ENCODE peak calls at places on chromosomes 1 and 21, in six cellular contexts. H is HCT116, R is suprapubic skin, K is A549, I is NB4, F is uterus. T is an unnamed sample.

GRCh38 chr1:212040629-212041028 is 5.1 kb downstream of the DTL start:
- DNase-seq in H (no peak), R (no peak), K (no peak), I (peak; percentile 25), F (no peak), T (no peak)

GRCh38 chr1:53850082-53850673 is 12.1 kb upstream of the NDC1 start:
- DNase-seq in H (no peak), R (no peak), K (no peak), I (no peak), F (no peak), T (no peak)

GRCh38 chr1:11178021-11179015 is 10.8 kb upstream of the ANGPTL7 start:
- DNase-seq in H (no peak), R (no peak), K (no peak), I (no peak), F (no peak), T (no peak)

GRCh38 chr1:118360817-118361216 is 175.8 kb upstream of the SPAG17 start:
- DNase-seq in H (no peak), R (no peak), K (no peak), I (no peak), F (no peak), T (no peak)

GRCh38 chr1:219188331-219188803 is 14.7 kb downstream of the LYPLAL1 start:
- DNase-seq in H (no peak), R (no peak), K (no peak), I (peak; percentile 25), F (no peak), T (no peak)

GRCh38 chr1:234775477-234776246 is 165.7 kb upstream of the IRF2BP2 start:
- DNase-seq in H (no peak), R (peak; percentile 67), K (no peak), I (peak; percentile 97), F (no peak), T (no peak)

GRCh38 chr1:113835686-113836290 is 23.5 kb upstream of the RSBN1 start:
- DNase-seq in H (peak; percentile 36), R (no peak), K (peak; percentile 4), I (peak; percentile 64), F (no peak), T (no peak)

GRCh38 chr1:156964431-156964830 is 44.0 kb downstream of the LRRC71 start:
- DNase-seq in H (no peak), R (no peak), K (no peak), I (no peak), F (no peak), T (no peak)

GRCh38 chr1:20322825-20323612 is 32.3 kb downstream of the VWA5B1 start:
- DNase-seq in H (no peak), R (no peak), K (no peak), I (peak; percentile 79), F (no peak), T (no peak)

GRCh38 chr1:214379254-214379970 is 98.5 kb downstream of the SMYD2 start:
- DNase-seq in H (no peak), R (no peak), K (no peak), I (no peak), F (no peak), T (no peak)

GRCh38 chr1:205579711-205580110 is 52.1 kb downstream of the ELK4 start:
- DNase-seq in H (no peak), R (peak; percentile 54), K (no peak), I (no peak), F (no peak), T (no peak)

GRCh38 chr21:29904359-29905282 is 35.2 kb downstream of the GRIK1 start:
- DNase-seq in H (no peak), R (no peak), K (no peak), I (no peak), F (no peak), T (no peak)

GRCh38 chr1:155242805-155243358 is 12.4 kb downstream of the ENTREP3 start:
- DNase-seq in H (no peak), R (no peak), K (no peak), I (no peak), F (no peak), T (no peak)

GRCh38 chr1:169529068-169529642 is 43.4 kb upstream of the SLC19A2 start:
- DNase-seq in H (peak; percentile 85), R (no peak), K (no peak), I (no peak), F (no peak), T (no peak)

GRCh38 chr21:17780539-17780938 is 38.6 kb downstream of the C21orf91 start:
- DNase-seq in H (no peak), R (no peak), K (no peak), I (peak; percentile 57), F (no peak), T (no peak)

GRCh38 chr1:230146709-230147108 is 79.7 kb downstream of the GALNT2 start:
- DNase-seq in H (no peak), R (no peak), K (no peak), I (no peak), F (no peak), T (no peak)

GRCh38 chr1:34619256-34619655 is 135.6 kb upstream of the GJB5 start:
- DNase-seq in H (no peak), R (no peak), K (no peak), I (no peak), F (no peak), T (no peak)

GRCh38 chr1:41382531-41383090 is 21.4 kb downstream of the FOXO6 start:
- DNase-seq in H (peak; percentile 22), R (peak; percentile 88), K (peak; percentile 86), I (no peak), F (peak; percentile 77), T (peak; percentile 51)

GRCh38 chr1:29332204-29332603 is 95.9 kb downstream of the PTPRU start:
- DNase-seq in H (peak; percentile 26), R (no peak), K (no peak), I (peak; percentile 58), F (peak; percentile 29), T (peak; percentile 34)

GRCh38 chr1:39170731-39171375 is 33.6 kb upstream of the MACF1 start:
- DNase-seq in H (no peak), R (no peak), K (no peak), I (no peak), F (no peak), T (no peak)

GRCh38 chr1:53047737-53048344 is 14.2 kb upstream of the PODN start:
- DNase-seq in H (no peak), R (no peak), K (no peak), I (no peak), F (no peak), T (no peak)

GRCh38 chr1:156851779-156852413 is 7.0 kb downstream of the INSRR start:
- DNase-seq in H (no peak), R (no peak), K (no peak), I (no peak), F (no peak), T (no peak)

GRCh38 chr1:229665912-229666558 is 40.0 kb downstream of the URB2 start:
- DNase-seq in H (no peak), R (no peak), K (no peak), I (no peak), F (no peak), T (no peak)

DNA sequence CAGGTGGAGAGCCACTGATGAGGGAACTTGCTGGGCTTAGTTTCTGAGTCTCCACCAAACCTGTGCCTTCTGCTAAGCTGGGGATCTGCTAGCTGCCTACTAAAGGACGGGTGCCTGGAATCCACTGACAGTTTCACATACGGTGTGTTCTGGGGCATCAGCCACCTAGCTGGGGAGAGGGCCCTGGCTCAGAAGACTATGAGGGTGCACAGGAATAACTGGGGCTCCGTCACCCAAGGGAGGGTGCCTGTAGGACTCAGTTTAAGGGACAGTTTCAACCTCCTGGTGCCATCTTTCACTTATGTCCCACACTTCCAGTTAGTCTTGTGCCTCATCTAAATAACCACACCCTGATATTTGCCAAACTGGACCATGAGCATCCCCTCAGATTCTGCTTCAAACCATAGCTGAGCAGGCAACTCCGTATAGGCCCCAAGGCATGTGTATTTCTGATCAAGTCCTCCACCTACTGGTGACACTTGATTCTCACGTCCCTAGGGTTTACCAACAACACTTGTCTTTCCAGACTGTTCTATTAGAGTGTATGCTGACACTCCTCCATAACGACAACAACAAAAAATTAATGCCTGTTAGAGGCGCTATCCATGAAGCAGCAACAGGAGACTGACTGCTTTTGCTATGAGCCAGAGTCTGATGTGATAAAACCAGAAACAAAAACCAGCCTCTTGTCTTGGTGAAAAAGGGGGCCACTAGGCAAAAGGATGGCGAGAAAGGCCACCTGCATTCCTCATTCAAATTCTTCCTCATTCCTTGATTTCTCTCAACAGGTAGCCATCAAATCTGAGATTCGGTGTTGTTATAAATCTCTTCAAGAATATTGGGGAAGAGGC is 55.0 kb upstream of the PAXBP1 start:
- DNase-seq in H (peak; percentile 60), R (no peak), K (peak; percentile 18), I (peak; percentile 69), F (peak; percentile 31), T (no peak)
- TF ChIP-seq CTCF in H (peak; percentile 68), R (peak; percentile 32), K (peak; percentile 43), I (peak; percentile 45), F (peak; percentile 54), T (peak; percentile 27)

DNA sequence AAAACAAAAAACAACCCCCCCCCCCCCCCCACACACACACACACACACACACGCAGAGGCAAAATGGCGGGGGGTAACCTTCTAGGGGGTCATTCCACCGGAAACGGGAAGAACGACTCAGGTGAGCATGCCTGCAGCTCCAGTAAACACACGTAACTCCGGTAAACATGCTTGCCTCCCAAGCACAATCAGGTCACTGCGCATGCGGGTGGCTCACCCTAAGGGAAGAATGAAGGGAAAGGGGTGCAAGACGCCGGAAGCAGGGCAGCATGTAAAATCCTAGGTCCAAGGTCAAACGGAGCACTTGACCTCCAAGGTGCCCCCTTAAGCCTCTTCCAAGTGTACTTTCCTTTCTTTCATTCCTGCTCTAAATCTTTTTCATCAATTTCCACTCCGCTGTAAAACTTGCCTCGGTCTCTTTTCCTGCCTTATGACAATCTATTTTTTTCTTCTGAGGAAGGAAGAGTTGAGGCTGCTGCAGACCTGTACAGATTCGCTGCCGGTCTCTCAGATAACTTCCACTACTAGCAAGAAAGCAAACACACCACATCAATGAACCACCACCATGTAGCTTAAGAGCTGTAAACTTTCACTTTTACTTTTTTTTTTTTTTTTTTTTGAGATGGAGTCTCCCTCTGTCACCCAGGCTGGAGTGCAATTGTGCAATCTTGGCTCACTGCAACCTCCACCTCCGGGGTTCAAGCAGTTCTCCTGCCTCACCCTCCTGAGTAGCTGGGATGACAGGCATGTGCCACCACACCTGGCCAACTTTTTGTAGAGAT is 21.0 kb upstream of the CBR3 start:
- DNase-seq in H (no peak), R (no peak), K (no peak), I (peak; percentile 66), F (no peak), T (no peak)
- TF ChIP-seq POLR2A in H (no peak), R (no peak), K (no peak), I (no peak), F (no peak), T (no peak)

GRCh38 chr1:21508580-21509350 is 458 bp upstream of the ALPL start:
- DNase-seq in H (no peak), R (no peak), K (peak; percentile 62), I (peak; percentile 63), F (no peak), T (peak; percentile 39)
- TF ChIP-seq CTCF in H (peak; percentile 41), R (peak; percentile 55), K (peak; percentile 72), I (peak; percentile 28), F (peak; percentile 41), T (peak; percentile 45)

GRCh38 chr21:45306832-45307571 is 19.3 kb upstream of the POFUT2 start:
- DNase-seq in H (no peak), R (no peak), K (no peak), I (peak; percentile 67), F (peak; percentile 87), T (peak; percentile 76)

GRCh38 chr21:45309541-45310381 is 22.1 kb upstream of the POFUT2 start:
- DNase-seq in H (no peak), R (no peak), K (no peak), I (no peak), F (no peak), T (no peak)

GRCh38 chr21:45309069-45309521 is 21.4 kb upstream of the POFUT2 start:
- DNase-seq in H (no peak), R (no peak), K (peak; percentile 42), I (peak; percentile 79), F (no peak), T (no peak)

GRCh38 chr21:45306453-45306831 is 18.7 kb upstream of the POFUT2 start:
- DNase-seq in H (no peak), R (no peak), K (no peak), I (no peak), F (no peak), T (no peak)

GRCh38 chr21:45308211-45309068 is 20.7 kb upstream of the POFUT2 start:
- DNase-seq in H (no peak), R (no peak), K (no peak), I (peak; percentile 95), F (no peak), T (no peak)
- TF ChIP-seq POLR2A in H (no peak), R (no peak), K (no peak), I (no peak), F (no peak), T (no peak)